ENCODE peak calls at places on chromosomes 12 and 14, in six cellular contexts. One of them, this sample, is unnamed.

GRCh38 chr14:105257464-105257863 is 9.1 kb downstream of the BTBD6 start:
- DNase-seq in WTC11: no peak
- DNase-seq in SK-N-SH: no peak
- DNase-seq in HepG2: no peak
- DNase-seq in A549: no peak
- DNase-seq in endothelial cell of umbilical vein: no peak
- DNase-seq in this sample: no peak

GRCh38 chr12:3523058-3523457 is 32.1 kb downstream of the PRMT8 start:
- DNase-seq in A549: no peak
- DNase-seq in SK-N-SH: no peak
- DNase-seq in endothelial cell of umbilical vein: no peak
- DNase-seq in HepG2: no peak
- DNase-seq in WTC11: no peak
- DNase-seq in this sample: no peak

GRCh38 chr12:113203852-113204760 is 17.2 kb upstream of the TPCN1 start:
- DNase-seq in WTC11: no peak
- DNase-seq in SK-N-SH: no peak
- DNase-seq in endothelial cell of umbilical vein: no peak
- DNase-seq in HepG2: peak; percentile 12
- DNase-seq in A549: no peak
- DNase-seq in this sample: no peak

GRCh38 chr14:53668861-53669260 is 287.8 kb downstream of the BMP4 start:
- DNase-seq in HepG2: no peak
- DNase-seq in WTC11: no peak
- DNase-seq in endothelial cell of umbilical vein: no peak
- DNase-seq in A549: no peak
- DNase-seq in SK-N-SH: no peak
- DNase-seq in this sample: no peak

GRCh38 chr12:3987571-3987970 is 114.4 kb upstream of the PARP11 start:
- DNase-seq in SK-N-SH: no peak
- DNase-seq in WTC11: no peak
- DNase-seq in A549: no peak
- DNase-seq in HepG2: no peak
- DNase-seq in endothelial cell of umbilical vein: no peak
- DNase-seq in this sample: no peak

GRCh38 chr12:76249501-76249900 is 98.7 kb downstream of the BBS10 start:
- DNase-seq in A549: no peak
- DNase-seq in WTC11: no peak
- DNase-seq in HepG2: no peak
- DNase-seq in SK-N-SH: no peak
- DNase-seq in endothelial cell of umbilical vein: no peak
- DNase-seq in this sample: no peak

GRCh38 chr12:118979763-118980406 is 1.5 kb upstream of the SRRM4 start:
- DNase-seq in SK-N-SH: peak; percentile 73
- DNase-seq in endothelial cell of umbilical vein: peak; percentile 29
- DNase-seq in A549: peak; percentile 75
- DNase-seq in WTC11: peak; percentile 77
- DNase-seq in HepG2: peak; percentile 56
- DNase-seq in this sample: peak; percentile 39

GRCh38 chr14:56189306-56189705 is 71.1 kb downstream of the PELI2 start:
- DNase-seq in endothelial cell of umbilical vein: peak; percentile 79
- DNase-seq in SK-N-SH: no peak
- DNase-seq in WTC11: no peak
- DNase-seq in A549: peak; percentile 39
- DNase-seq in HepG2: no peak
- DNase-seq in this sample: no peak

GRCh38 chr12:55829967-55830600 is 697 bp upstream of the DNAJC14 start:
- DNase-seq in A549: peak; percentile 28
- DNase-seq in SK-N-SH: peak; percentile 79
- DNase-seq in endothelial cell of umbilical vein: peak; percentile 70
- DNase-seq in WTC11: peak; percentile 47
- DNase-seq in HepG2: no peak
- DNase-seq in this sample: peak; percentile 84

GRCh38 chr14:21039585-21040369 is 2.4 kb upstream of the RNASE7 start:
- DNase-seq in SK-N-SH: peak; percentile 56
- DNase-seq in WTC11: peak; percentile 33
- DNase-seq in A549: peak; percentile 66
- DNase-seq in endothelial cell of umbilical vein: peak; percentile 46
- DNase-seq in HepG2: peak; percentile 85
- DNase-seq in this sample: no peak

GRCh38 chr12:43291516-43291915 is 260.5 kb downstream of the ADAMTS20 start:
- DNase-seq in HepG2: no peak
- DNase-seq in endothelial cell of umbilical vein: peak; percentile 42
- DNase-seq in WTC11: no peak
- DNase-seq in SK-N-SH: no peak
- DNase-seq in A549: no peak
- DNase-seq in this sample: no peak

GRCh38 chr12:13179159-13180074 is 17.1 kb upstream of the EMP1 start:
- DNase-seq in WTC11: peak; percentile 68
- DNase-seq in HepG2: no peak
- DNase-seq in SK-N-SH: peak; percentile 54
- DNase-seq in A549: peak; percentile 33
- DNase-seq in endothelial cell of umbilical vein: no peak
- DNase-seq in this sample: no peak

GRCh38 chr14:52835122-52835903 is 43.9 kb upstream of the GNPNAT1 start:
- DNase-seq in WTC11: no peak
- DNase-seq in endothelial cell of umbilical vein: no peak
- DNase-seq in SK-N-SH: peak; percentile 63
- DNase-seq in A549: peak; percentile 66
- DNase-seq in HepG2: no peak
- DNase-seq in this sample: no peak

GRCh38 chr12:67843257-67843656 is 146.0 kb upstream of the IFNG-AS1 start:
- DNase-seq in WTC11: no peak
- DNase-seq in SK-N-SH: no peak
- DNase-seq in A549: no peak
- DNase-seq in HepG2: no peak
- DNase-seq in endothelial cell of umbilical vein: no peak
- DNase-seq in this sample: no peak

GRCh38 chr12:52645120-52645761 is 6.8 kb downstream of the KRT2 start:
- DNase-seq in HepG2: no peak
- DNase-seq in endothelial cell of umbilical vein: no peak
- DNase-seq in SK-N-SH: no peak
- DNase-seq in WTC11: no peak
- DNase-seq in A549: no peak
- DNase-seq in this sample: peak; percentile 24

DNA sequence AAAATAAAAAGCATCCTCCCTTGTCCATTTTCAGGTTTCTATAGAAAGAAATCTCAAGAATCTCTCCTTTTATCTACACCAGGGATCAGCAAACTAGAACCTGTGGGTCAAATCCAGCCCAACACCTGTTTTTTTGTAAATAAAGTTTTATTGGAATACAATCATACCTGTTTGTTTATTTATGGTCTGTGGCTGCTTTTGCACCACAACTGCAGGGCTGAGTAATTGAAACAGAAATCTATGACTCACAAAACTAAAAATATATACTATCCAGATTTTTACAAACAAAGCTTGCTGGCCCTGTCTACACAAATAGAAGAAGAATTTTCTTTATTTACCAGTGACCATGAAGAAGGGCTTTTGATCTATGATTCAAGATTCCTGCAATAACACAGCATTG is 95.1 kb upstream of the COCH start:
- DNase-seq in HepG2: no peak
- DNase-seq in A549: no peak
- DNase-seq in endothelial cell of umbilical vein: no peak
- DNase-seq in WTC11: no peak
- DNase-seq in SK-N-SH: no peak
- DNase-seq in this sample: no peak
- TF ChIP-seq MAX in HepG2: no peak
- TF ChIP-seq MAX in A549: no peak
- TF ChIP-seq MAX in endothelial cell of umbilical vein: no peak
- TF ChIP-seq MAX in WTC11: no peak
- TF ChIP-seq MAX in SK-N-SH: no peak
- TF ChIP-seq MAX in this sample: no peak

DNA sequence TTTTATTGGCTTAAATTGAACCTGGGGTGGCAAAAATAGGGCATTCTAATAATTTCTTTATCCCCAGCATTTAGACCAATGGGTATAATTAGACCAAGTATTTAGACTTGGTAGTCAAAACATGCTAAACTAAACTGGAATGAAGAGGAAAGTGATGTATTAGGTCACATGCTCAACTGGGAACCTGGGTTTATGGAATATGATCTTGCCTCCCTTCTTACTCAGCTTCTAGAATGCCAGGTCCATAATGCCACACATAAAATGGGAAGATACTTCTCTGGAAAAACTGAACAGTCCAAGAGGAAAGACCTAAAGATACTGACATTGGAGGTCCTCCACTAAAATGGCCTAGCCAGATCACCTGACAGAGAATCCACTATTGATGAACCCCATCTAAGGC is 6.2 kb upstream of the BIN2 start:
- DNase-seq in WTC11: no peak
- DNase-seq in SK-N-SH: no peak
- DNase-seq in HepG2: no peak
- DNase-seq in endothelial cell of umbilical vein: no peak
- DNase-seq in A549: no peak
- DNase-seq in this sample: no peak
- TF ChIP-seq MAX in WTC11: no peak
- TF ChIP-seq MAX in SK-N-SH: no peak
- TF ChIP-seq MAX in HepG2: no peak
- TF ChIP-seq MAX in endothelial cell of umbilical vein: no peak
- TF ChIP-seq MAX in A549: no peak
- TF ChIP-seq MAX in this sample: no peak

GRCh38 chr12:19892186-19892585 is 452.9 kb downstream of the AEBP2 start:
- DNase-seq in SK-N-SH: no peak
- DNase-seq in endothelial cell of umbilical vein: peak; percentile 72
- DNase-seq in A549: no peak
- DNase-seq in WTC11: no peak
- DNase-seq in HepG2: no peak
- DNase-seq in this sample: no peak

GRCh38 chr12:19893514-19893913 is 454.2 kb downstream of the AEBP2 start:
- DNase-seq in WTC11: no peak
- DNase-seq in A549: peak; percentile 27
- DNase-seq in endothelial cell of umbilical vein: peak; percentile 31
- DNase-seq in SK-N-SH: no peak
- DNase-seq in HepG2: no peak
- DNase-seq in this sample: no peak

GRCh38 chr12:19895609-19896008 is 456.3 kb downstream of the AEBP2 start:
- DNase-seq in SK-N-SH: no peak
- DNase-seq in HepG2: no peak
- DNase-seq in WTC11: no peak
- DNase-seq in endothelial cell of umbilical vein: peak; percentile 60
- DNase-seq in A549: no peak
- DNase-seq in this sample: no peak

GRCh38 chr12:19894803-19895202 is 455.5 kb downstream of the AEBP2 start:
- DNase-seq in WTC11: no peak
- DNase-seq in SK-N-SH: no peak
- DNase-seq in endothelial cell of umbilical vein: peak; percentile 77
- DNase-seq in A549: no peak
- DNase-seq in HepG2: no peak
- DNase-seq in this sample: no peak

GRCh38 chr12:19894049-19894448 is 454.8 kb downstream of the AEBP2 start:
- DNase-seq in SK-N-SH: no peak
- DNase-seq in A549: no peak
- DNase-seq in endothelial cell of umbilical vein: peak; percentile 20
- DNase-seq in HepG2: no peak
- DNase-seq in WTC11: no peak
- DNase-seq in this sample: no peak
- TF ChIP-seq MAX in SK-N-SH: no peak
- TF ChIP-seq MAX in A549: no peak
- TF ChIP-seq MAX in endothelial cell of umbilical vein: no peak
- TF ChIP-seq MAX in HepG2: no peak
- TF ChIP-seq MAX in WTC11: no peak
- TF ChIP-seq MAX in this sample: no peak

GRCh38 chr14:23354990-23355389 is 2.3 kb upstream of the SLC22A17 start:
- DNase-seq in WTC11: no peak
- DNase-seq in endothelial cell of umbilical vein: no peak
- DNase-seq in A549: no peak
- DNase-seq in HepG2: no peak
- DNase-seq in SK-N-SH: no peak
- DNase-seq in this sample: no peak

GRCh38 chr14:23351681-23352505 is 794 bp downstream of the SLC22A17 start:
- DNase-seq in WTC11: peak; percentile 54
- DNase-seq in HepG2: no peak
- DNase-seq in endothelial cell of umbilical vein: no peak
- DNase-seq in A549: no peak
- DNase-seq in SK-N-SH: peak; percentile 93
- DNase-seq in this sample: no peak

GRCh38 chr14:23356036-23356435 is 3.3 kb upstream of the SLC22A17 start:
- DNase-seq in WTC11: no peak
- DNase-seq in endothelial cell of umbilical vein: no peak
- DNase-seq in SK-N-SH: no peak
- DNase-seq in HepG2: no peak
- DNase-seq in A549: no peak
- DNase-seq in this sample: no peak

GRCh38 chr14:23353433-23353780 is 720 bp upstream of the SLC22A17 start:
- DNase-seq in SK-N-SH: no peak
- DNase-seq in endothelial cell of umbilical vein: no peak
- DNase-seq in HepG2: no peak
- DNase-seq in WTC11: no peak
- DNase-seq in A549: no peak
- DNase-seq in this sample: no peak

GRCh38 chr14:23352506-23353432 is at the start of gene SLC22A17:
- DNase-seq in endothelial cell of umbilical vein: peak; percentile 59
- DNase-seq in SK-N-SH: peak; percentile 93
- DNase-seq in A549: peak; percentile 60
- DNase-seq in WTC11: peak; percentile 84
- DNase-seq in HepG2: peak; percentile 45
- DNase-seq in this sample: no peak
- TF ChIP-seq MAX in endothelial cell of umbilical vein: no peak
- TF ChIP-seq MAX in SK-N-SH: peak; percentile 31
- TF ChIP-seq MAX in A549: no peak
- TF ChIP-seq MAX in WTC11: no peak
- TF ChIP-seq MAX in HepG2: peak; percentile 19
- TF ChIP-seq MAX in this sample: no peak

DNA sequence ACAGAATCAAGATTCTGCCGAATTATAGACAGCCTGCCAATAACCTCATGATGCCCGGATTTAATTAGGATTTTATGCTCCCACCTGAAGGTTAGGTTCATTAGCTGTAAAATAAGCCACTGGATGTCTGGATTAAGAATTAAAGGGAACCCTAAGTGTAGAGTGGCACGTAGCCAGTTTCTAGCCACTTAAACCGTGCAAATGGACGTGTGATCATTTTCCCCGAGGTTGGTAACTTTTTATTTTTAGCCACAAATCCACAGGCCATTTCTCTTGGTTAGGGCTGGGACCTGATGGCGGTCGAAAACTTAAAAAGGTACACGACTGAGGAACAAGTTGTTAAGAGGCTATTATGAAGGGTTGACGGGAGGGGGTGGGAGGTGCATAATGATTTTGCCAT is 127.3 kb upstream of the TMPO start:
- DNase-seq in A549: no peak
- DNase-seq in HepG2: no peak
- DNase-seq in WTC11: no peak
- DNase-seq in SK-N-SH: no peak
- DNase-seq in endothelial cell of umbilical vein: no peak
- DNase-seq in this sample: no peak
- TF ChIP-seq MAX in A549: no peak
- TF ChIP-seq MAX in HepG2: no peak
- TF ChIP-seq MAX in WTC11: no peak
- TF ChIP-seq MAX in SK-N-SH: no peak
- TF ChIP-seq MAX in endothelial cell of umbilical vein: no peak
- TF ChIP-seq MAX in this sample: no peak